ENCODE peak calls at places on chromosomes 13 and 19, in six cellular contexts. G is COR-L47, N is cardiac fibroblast, L is esophagus squamous epithelium, S is AG04450, J is AG10803. B is an unnamed sample.

GRCh38 chr13:28455580-28456194 is 39.2 kb downstream of the FLT1 start:
- DNase-seq in N (peak), L (no peak), G (no peak), S (no peak), J (peak), B (no peak)

GRCh38 chr13:50410921-50411712 is 395.9 kb downstream of the KCNRG start:
- DNase-seq in G (peak), S (peak), L (no peak), N (peak), J (peak), B (peak)

GRCh38 chr13:77737583-77738200 is 40.2 kb downstream of the SLAIN1 start:
- DNase-seq in G (no peak), L (no peak), N (no peak), J (no peak), S (no peak), B (no peak)

GRCh38 chr13:66137384-66137783 is 1092.8 kb downstream of the PCDH9 start:
- DNase-seq in S (no peak), G (no peak), J (no peak), L (no peak), N (no peak), B (no peak)

GRCh38 chr13:32443111-32443510 is 15.2 kb upstream of the N4BP2L1 start:
- DNase-seq in L (peak), N (peak), S (no peak), G (no peak), J (peak), B (no peak)

GRCh38 chr19:18167975-18168645 is 5.5 kb upstream of the IFI30 start:
- DNase-seq in N (peak), G (peak), S (no peak), L (no peak), J (no peak), B (no peak)

GRCh38 chr13:63435668-63436275 is 2020.1 kb upstream of the PCDH20 start:
- DNase-seq in L (no peak), G (no peak), N (peak), J (peak), S (peak), B (peak)

GRCh38 chr19:9528757-9529336 is 9.6 kb downstream of the ZNF426 start:
- DNase-seq in L (no peak), S (no peak), J (peak), G (no peak), N (peak), B (no peak)

GRCh38 chr19:38033658-38034150 is 126.7 kb downstream of the SIPA1L3 start:
- DNase-seq in S (no peak), L (no peak), G (no peak), N (no peak), J (no peak), B (no peak)

GRCh38 chr19:5142725-5143097 is 173.8 kb downstream of the KDM4B start:
- DNase-seq in G (no peak), N (no peak), J (no peak), S (no peak), L (no peak), B (no peak)

B was measured in NCI-H226.